ENCODE peak calls at places on chromosomes 12 and 14, in four cellular contexts. One of them, this sample, is unnamed.

GRCh38 chr12:118102070-118102469 is 1.7 kb downstream of the VSIG10 start:
- DNase-seq in pancreas: no peak
- DNase-seq in right atrium auricular region: no peak
- DNase-seq in transverse colon: peak; percentile 35
- DNase-seq in this sample: no peak

GRCh38 chr14:94571395-94571794 is 9.8 kb upstream of the SERPINA5 start:
- DNase-seq in pancreas: peak; percentile 20
- DNase-seq in right atrium auricular region: no peak
- DNase-seq in transverse colon: no peak
- DNase-seq in this sample: no peak

GRCh38 chr12:98274430-98275130 is 240.8 kb upstream of the TMPO start:
- DNase-seq in pancreas: no peak
- DNase-seq in right atrium auricular region: no peak
- DNase-seq in transverse colon: no peak
- DNase-seq in this sample: no peak

GRCh38 chr12:27635349-27635972 is 60.8 kb upstream of the REP15 start:
- DNase-seq in pancreas: no peak
- DNase-seq in right atrium auricular region: no peak
- DNase-seq in transverse colon: no peak
- DNase-seq in this sample: no peak

GRCh38 chr14:53042480-53042879 is 91.6 kb upstream of the FERMT2 start:
- DNase-seq in pancreas: no peak
- DNase-seq in right atrium auricular region: no peak
- DNase-seq in transverse colon: no peak
- DNase-seq in this sample: no peak

GRCh38 chr14:34013714-34014055 is 62.8 kb upstream of the EGLN3 start:
- DNase-seq in pancreas: no peak
- DNase-seq in right atrium auricular region: no peak
- DNase-seq in transverse colon: no peak
- DNase-seq in this sample: no peak

GRCh38 chr12:105617141-105617540 is 286.6 kb downstream of the C12orf75 start:
- DNase-seq in pancreas: no peak
- DNase-seq in right atrium auricular region: no peak
- DNase-seq in transverse colon: no peak
- DNase-seq in this sample: no peak

GRCh38 chr12:116141110-116141832 is 136.2 kb downstream of the MED13L start:
- DNase-seq in pancreas: no peak
- DNase-seq in right atrium auricular region: no peak
- DNase-seq in transverse colon: no peak
- DNase-seq in this sample: no peak

GRCh38 chr14:67999693-68000384 is 180.3 kb downstream of the RAD51B start:
- DNase-seq in pancreas: no peak
- DNase-seq in right atrium auricular region: no peak
- DNase-seq in transverse colon: no peak
- DNase-seq in this sample: no peak

GRCh38 chr12:96064266-96064665 is 28.9 kb upstream of the LTA4H start:
- DNase-seq in pancreas: no peak
- DNase-seq in right atrium auricular region: no peak
- DNase-seq in transverse colon: no peak
- DNase-seq in this sample: no peak

DNA sequence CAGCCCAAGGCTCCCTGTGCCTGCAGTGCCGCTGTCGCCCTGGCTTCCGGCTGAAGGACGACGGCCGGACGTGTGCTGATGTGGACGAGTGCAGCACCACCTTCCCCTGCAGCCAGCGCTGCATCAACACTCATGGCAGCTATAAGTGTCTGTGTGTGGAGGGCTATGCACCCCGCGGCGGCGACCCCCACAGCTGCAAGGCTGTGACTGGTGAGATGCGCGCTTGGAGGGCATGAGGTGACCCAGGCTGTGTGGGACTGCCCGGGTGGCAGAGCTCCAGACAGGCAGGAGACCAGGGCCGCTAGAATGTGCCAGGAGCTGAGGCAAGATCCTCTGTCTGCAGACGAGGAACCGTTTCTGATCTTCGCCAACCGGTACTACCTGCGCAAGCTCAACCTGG is 19.6 kb upstream of the NXPH4 start:
- DNase-seq in pancreas: no peak
- DNase-seq in right atrium auricular region: no peak
- DNase-seq in transverse colon: no peak
- DNase-seq in this sample: no peak
- H3K36me3 ChIP-seq in pancreas: no peaks in the 10 kb centered on the region
- H3K36me3 ChIP-seq in right atrium auricular region: peaks cover 100% of the 10 kb centered on the region
- H3K36me3 ChIP-seq in transverse colon: peaks cover 61% of the 10 kb centered on the region
- H3K36me3 ChIP-seq in this sample: no peaks in the 10 kb centered on the region

GRCh38 chr14:49240383-49240782 is 345.8 kb downstream of the RPS29 start:
- DNase-seq in pancreas: no peak
- DNase-seq in right atrium auricular region: no peak
- DNase-seq in transverse colon: no peak
- DNase-seq in this sample: no peak
- H3K36me3 ChIP-seq in pancreas: no peaks in the 10 kb centered on the region
- H3K36me3 ChIP-seq in right atrium auricular region: no peaks in the 10 kb centered on the region
- H3K36me3 ChIP-seq in transverse colon: no peaks in the 10 kb centered on the region
- H3K36me3 ChIP-seq in this sample: no peaks in the 10 kb centered on the region

GRCh38 chr14:73168274-73168673 is 32.0 kb downstream of the PSEN1 start:
- DNase-seq in pancreas: no peak
- DNase-seq in right atrium auricular region: no peak
- DNase-seq in transverse colon: no peak
- DNase-seq in this sample: no peak

GRCh38 chr14:73170686-73171085 is 34.4 kb downstream of the PSEN1 start:
- DNase-seq in pancreas: no peak
- DNase-seq in right atrium auricular region: no peak
- DNase-seq in transverse colon: no peak
- DNase-seq in this sample: no peak

GRCh38 chr14:73167727-73168126 is 31.4 kb downstream of the PSEN1 start:
- DNase-seq in pancreas: no peak
- DNase-seq in right atrium auricular region: no peak
- DNase-seq in transverse colon: peak; percentile 30
- DNase-seq in this sample: no peak

GRCh38 chr14:73166399-73166798 is 30.1 kb downstream of the PSEN1 start:
- DNase-seq in pancreas: no peak
- DNase-seq in right atrium auricular region: no peak
- DNase-seq in transverse colon: no peak
- DNase-seq in this sample: no peak

GRCh38 chr14:73168691-73169090 is 32.4 kb downstream of the PSEN1 start:
- DNase-seq in pancreas: no peak
- DNase-seq in right atrium auricular region: no peak
- DNase-seq in transverse colon: no peak
- DNase-seq in this sample: no peak
- H3K36me3 ChIP-seq in pancreas: peaks cover 22% of the 10 kb centered on the region
- H3K36me3 ChIP-seq in right atrium auricular region: peaks cover 43% of the 10 kb centered on the region
- H3K36me3 ChIP-seq in transverse colon: peaks cover 52% of the 10 kb centered on the region
- H3K36me3 ChIP-seq in this sample: peaks cover 18% of the 10 kb centered on the region

GRCh38 chr12:112406519-112407488 is 2.6 kb downstream of the RPL6 start:
- DNase-seq in pancreas: no peak
- DNase-seq in right atrium auricular region: no peak
- DNase-seq in transverse colon: no peak
- DNase-seq in this sample: no peak
- H3K36me3 ChIP-seq in pancreas: peaks cover 39% of the 10 kb centered on the region
- H3K36me3 ChIP-seq in right atrium auricular region: peaks cover 44% of the 10 kb centered on the region
- H3K36me3 ChIP-seq in transverse colon: peaks cover 16% of the 10 kb centered on the region
- H3K36me3 ChIP-seq in this sample: peaks cover 36% of the 10 kb centered on the region

DNA sequence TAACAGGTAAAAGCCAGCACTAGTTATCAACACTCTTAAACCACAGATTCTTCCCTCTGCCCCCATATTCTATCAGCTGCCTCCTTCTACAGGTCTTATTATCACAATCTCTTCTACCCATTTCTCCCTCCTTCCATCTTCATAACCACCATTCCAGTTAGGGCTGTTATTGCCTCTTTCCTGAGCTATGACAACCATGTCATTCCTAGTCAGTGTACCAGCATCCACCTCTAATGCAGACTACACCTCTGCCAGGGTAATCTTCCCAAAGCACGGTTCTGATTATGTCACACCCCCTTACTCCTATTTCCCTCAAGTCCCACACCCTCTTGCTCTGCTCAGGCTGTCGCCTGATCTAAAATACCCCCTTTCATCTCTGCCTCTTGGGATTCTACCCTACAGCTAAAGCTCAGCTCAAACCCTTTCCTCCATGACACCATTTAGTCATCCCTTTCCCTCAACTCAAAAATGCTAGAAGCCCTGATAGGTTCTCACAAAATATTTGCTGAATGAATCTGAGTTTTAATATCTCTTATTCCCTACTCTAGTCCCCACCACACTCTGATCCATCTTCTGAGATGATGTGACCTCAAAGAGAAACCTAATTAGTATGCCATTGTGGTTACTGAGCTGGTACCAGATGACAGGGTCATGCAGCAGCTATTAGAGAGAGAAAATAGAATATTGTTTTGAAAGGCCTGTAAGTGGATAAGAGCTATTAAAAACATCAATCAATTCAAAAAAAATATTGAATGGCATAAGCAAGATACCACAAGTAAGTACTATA is 11.7 kb downstream of the RACGAP1 start:
- DNase-seq in pancreas: no peak
- DNase-seq in right atrium auricular region: no peak
- DNase-seq in transverse colon: no peak
- DNase-seq in this sample: no peak
- H3K36me3 ChIP-seq in pancreas: no peaks in the 10 kb centered on the region
- H3K36me3 ChIP-seq in right atrium auricular region: no peaks in the 10 kb centered on the region
- H3K36me3 ChIP-seq in transverse colon: no peaks in the 10 kb centered on the region
- H3K36me3 ChIP-seq in this sample: no peaks in the 10 kb centered on the region

GRCh38 chr12:108642899-108643654 is 9.4 kb upstream of the SELPLG start:
- DNase-seq in pancreas: no peak
- DNase-seq in right atrium auricular region: no peak
- DNase-seq in transverse colon: no peak
- DNase-seq in this sample: no peak
- H3K36me3 ChIP-seq in pancreas: no peaks in the 10 kb centered on the region
- H3K36me3 ChIP-seq in right atrium auricular region: peaks cover 26% of the 10 kb centered on the region
- H3K36me3 ChIP-seq in transverse colon: peaks cover 27% of the 10 kb centered on the region
- H3K36me3 ChIP-seq in this sample: no peaks in the 10 kb centered on the region

GRCh38 chr12:65825573-65826512 is 1.6 kb downstream of the HMGA2 start:
- DNase-seq in pancreas: peak; percentile 27
- DNase-seq in right atrium auricular region: no peak
- DNase-seq in transverse colon: peak; percentile 33
- DNase-seq in this sample: no peak

GRCh38 chr12:65828711-65829339 is 4.5 kb downstream of the HMGA2 start:
- DNase-seq in pancreas: no peak
- DNase-seq in right atrium auricular region: no peak
- DNase-seq in transverse colon: no peak
- DNase-seq in this sample: no peak

GRCh38 chr12:65827827-65828231 is 3.5 kb downstream of the HMGA2 start:
- DNase-seq in pancreas: no peak
- DNase-seq in right atrium auricular region: no peak
- DNase-seq in transverse colon: no peak
- DNase-seq in this sample: no peak

GRCh38 chr12:65825323-65825572 is 965 bp downstream of the HMGA2 start:
- DNase-seq in pancreas: no peak
- DNase-seq in right atrium auricular region: no peak
- DNase-seq in transverse colon: no peak
- DNase-seq in this sample: no peak

GRCh38 chr12:65826513-65827171 is 2.4 kb downstream of the HMGA2 start:
- DNase-seq in pancreas: no peak
- DNase-seq in right atrium auricular region: no peak
- DNase-seq in transverse colon: no peak
- DNase-seq in this sample: no peak
- H3K36me3 ChIP-seq in pancreas: no peaks in the 10 kb centered on the region
- H3K36me3 ChIP-seq in right atrium auricular region: no peaks in the 10 kb centered on the region
- H3K36me3 ChIP-seq in transverse colon: no peaks in the 10 kb centered on the region
- H3K36me3 ChIP-seq in this sample: no peaks in the 10 kb centered on the region

This sample was measured in CD8-positive, alpha-beta T cell.